ENCODE peak calls at places on chromosomes 6 and 20, in five cellular contexts. One of them, this sample, is unnamed.

GRCh38 chr6:155349129-155349528 is 34.8 kb upstream of the TFB1M start:
- DNase-seq in choroid plexus epithelial cell: peak; percentile 33
- DNase-seq in uterus: no peak
- DNase-seq in astrocyte of the spinal cord: peak; percentile 25
- DNase-seq in body of pancreas: no peak
- DNase-seq in this sample: peak; percentile 51

GRCh38 chr6:90109141-90109540 is 187.5 kb downstream of the BACH2 start:
- DNase-seq in choroid plexus epithelial cell: no peak
- DNase-seq in uterus: no peak
- DNase-seq in astrocyte of the spinal cord: no peak
- DNase-seq in body of pancreas: no peak
- DNase-seq in this sample: no peak

GRCh38 chr6:111865909-111866546 is 7.2 kb downstream of the FYN start:
- DNase-seq in choroid plexus epithelial cell: no peak
- DNase-seq in uterus: no peak
- DNase-seq in astrocyte of the spinal cord: no peak
- DNase-seq in body of pancreas: no peak
- DNase-seq in this sample: no peak

GRCh38 chr20:29689411-29690225 is 1567.8 kb upstream of the DEFB115 start:
- DNase-seq in choroid plexus epithelial cell: no peak
- DNase-seq in uterus: no peak
- DNase-seq in astrocyte of the spinal cord: no peak
- DNase-seq in body of pancreas: peak; percentile 16
- DNase-seq in this sample: peak; percentile 1

GRCh38 chr6:132161283-132161682 is 210.1 kb upstream of the CCN2 start:
- DNase-seq in choroid plexus epithelial cell: peak; percentile 86
- DNase-seq in uterus: no peak
- DNase-seq in astrocyte of the spinal cord: peak; percentile 63
- DNase-seq in body of pancreas: no peak
- DNase-seq in this sample: peak; percentile 64

GRCh38 chr6:57242505-57242904 is 20.4 kb upstream of the RAB23 start:
- DNase-seq in choroid plexus epithelial cell: peak; percentile 97
- DNase-seq in uterus: no peak
- DNase-seq in astrocyte of the spinal cord: peak; percentile 93
- DNase-seq in body of pancreas: no peak
- DNase-seq in this sample: peak; percentile 96

GRCh38 chr6:142838821-142839685 is 105.9 kb downstream of the HIVEP2 start:
- DNase-seq in choroid plexus epithelial cell: peak; percentile 52
- DNase-seq in uterus: no peak
- DNase-seq in astrocyte of the spinal cord: peak; percentile 53
- DNase-seq in body of pancreas: no peak
- DNase-seq in this sample: peak; percentile 76

GRCh38 chr6:84260926-84261325 is 33.5 kb upstream of the CEP162 start:
- DNase-seq in choroid plexus epithelial cell: no peak
- DNase-seq in uterus: no peak
- DNase-seq in astrocyte of the spinal cord: no peak
- DNase-seq in body of pancreas: no peak
- DNase-seq in this sample: peak; percentile 24

GRCh38 chr6:52650946-52651345 is 20.0 kb upstream of the TMEM14A start:
- DNase-seq in choroid plexus epithelial cell: peak; percentile 73
- DNase-seq in uterus: peak; percentile 33
- DNase-seq in astrocyte of the spinal cord: no peak
- DNase-seq in body of pancreas: no peak
- DNase-seq in this sample: peak; percentile 86

GRCh38 chr6:152453421-152453820 is 183.7 kb downstream of the SYNE1 start:
- DNase-seq in choroid plexus epithelial cell: no peak
- DNase-seq in uterus: no peak
- DNase-seq in astrocyte of the spinal cord: no peak
- DNase-seq in body of pancreas: no peak
- DNase-seq in this sample: no peak

GRCh38 chr6:112933947-112934346 is 586.8 kb downstream of the RFPL4B start:
- DNase-seq in choroid plexus epithelial cell: peak; percentile 38
- DNase-seq in uterus: no peak
- DNase-seq in astrocyte of the spinal cord: no peak
- DNase-seq in body of pancreas: no peak
- DNase-seq in this sample: peak; percentile 50

GRCh38 chr6:2579241-2579761 is 171.4 kb downstream of the MYLK4 start:
- DNase-seq in choroid plexus epithelial cell: peak; percentile 46
- DNase-seq in uterus: no peak
- DNase-seq in astrocyte of the spinal cord: no peak
- DNase-seq in body of pancreas: no peak
- DNase-seq in this sample: peak; percentile 49

GRCh38 chr6:81772741-81773140 is 20.3 kb upstream of the TENT5A start:
- DNase-seq in choroid plexus epithelial cell: peak; percentile 66
- DNase-seq in uterus: no peak
- DNase-seq in astrocyte of the spinal cord: peak; percentile 67
- DNase-seq in body of pancreas: no peak
- DNase-seq in this sample: peak; percentile 66

GRCh38 chr20:45496166-45496565 is 19.3 kb downstream of the SPINT3 start:
- DNase-seq in choroid plexus epithelial cell: no peak
- DNase-seq in uterus: no peak
- DNase-seq in astrocyte of the spinal cord: no peak
- DNase-seq in body of pancreas: no peak
- DNase-seq in this sample: no peak

GRCh38 chr6:148523051-148523450 is 180.4 kb downstream of the SASH1 start:
- DNase-seq in choroid plexus epithelial cell: peak; percentile 76
- DNase-seq in uterus: no peak
- DNase-seq in astrocyte of the spinal cord: peak; percentile 80
- DNase-seq in body of pancreas: no peak
- DNase-seq in this sample: peak; percentile 92

GRCh38 chr6:20751293-20751946 is 217.2 kb downstream of the CDKAL1 start:
- DNase-seq in choroid plexus epithelial cell: no peak
- DNase-seq in uterus: no peak
- DNase-seq in astrocyte of the spinal cord: no peak
- DNase-seq in body of pancreas: no peak
- DNase-seq in this sample: peak; percentile 40

GRCh38 chr6:1574083-1574761 is 35.5 kb upstream of the FOXC1 start:
- DNase-seq in choroid plexus epithelial cell: no peak
- DNase-seq in uterus: no peak
- DNase-seq in astrocyte of the spinal cord: no peak
- DNase-seq in body of pancreas: no peak
- DNase-seq in this sample: no peak

GRCh38 chr6:24524801-24525200 is 30.0 kb downstream of the ALDH5A1 start:
- DNase-seq in choroid plexus epithelial cell: peak; percentile 87
- DNase-seq in uterus: no peak
- DNase-seq in astrocyte of the spinal cord: peak; percentile 59
- DNase-seq in body of pancreas: no peak
- DNase-seq in this sample: peak; percentile 59

GRCh38 chr6:129353067-129353466 is 356.9 kb downstream of the ARHGAP18 start:
- DNase-seq in choroid plexus epithelial cell: no peak
- DNase-seq in uterus: no peak
- DNase-seq in astrocyte of the spinal cord: no peak
- DNase-seq in body of pancreas: peak; percentile 19
- DNase-seq in this sample: no peak

GRCh38 chr6:15061176-15061575 is 184.7 kb upstream of the JARID2 start:
- DNase-seq in choroid plexus epithelial cell: no peak
- DNase-seq in uterus: no peak
- DNase-seq in astrocyte of the spinal cord: no peak
- DNase-seq in body of pancreas: no peak
- DNase-seq in this sample: no peak

GRCh38 chr20:16747291-16747811 is 807 bp upstream of the OTOR start:
- DNase-seq in choroid plexus epithelial cell: no peak
- DNase-seq in uterus: no peak
- DNase-seq in astrocyte of the spinal cord: no peak
- DNase-seq in body of pancreas: no peak
- DNase-seq in this sample: no peak

GRCh38 chr6:127446356-127446755 is 12.8 kb downstream of the KIAA0408 start:
- DNase-seq in choroid plexus epithelial cell: peak; percentile 54
- DNase-seq in uterus: no peak
- DNase-seq in astrocyte of the spinal cord: no peak
- DNase-seq in body of pancreas: no peak
- DNase-seq in this sample: peak; percentile 74

GRCh38 chr20:61958773-61959172 is 106.9 kb downstream of the TAF4 start:
- DNase-seq in choroid plexus epithelial cell: no peak
- DNase-seq in uterus: no peak
- DNase-seq in astrocyte of the spinal cord: no peak
- DNase-seq in body of pancreas: peak; percentile 4
- DNase-seq in this sample: no peak

GRCh38 chr6:5172057-5172683 is 87.0 kb downstream of the PPP1R3G start:
- DNase-seq in choroid plexus epithelial cell: no peak
- DNase-seq in uterus: no peak
- DNase-seq in astrocyte of the spinal cord: no peak
- DNase-seq in body of pancreas: no peak
- DNase-seq in this sample: no peak

GRCh38 chr6:28980797-28981390 is 24.2 kb downstream of the ZNF311 start:
- DNase-seq in choroid plexus epithelial cell: peak; percentile 90
- DNase-seq in uterus: peak; percentile 74
- DNase-seq in astrocyte of the spinal cord: peak; percentile 89
- DNase-seq in body of pancreas: peak; percentile 50
- DNase-seq in this sample: peak; percentile 82

GRCh38 chr6:1598886-1599285 is 10.8 kb upstream of the FOXC1 start:
- DNase-seq in choroid plexus epithelial cell: no peak
- DNase-seq in uterus: no peak
- DNase-seq in astrocyte of the spinal cord: no peak
- DNase-seq in body of pancreas: no peak
- DNase-seq in this sample: no peak

GRCh38 chr6:6723792-6724318 is 135.3 kb downstream of the LY86 start:
- DNase-seq in choroid plexus epithelial cell: no peak
- DNase-seq in uterus: peak; percentile 39
- DNase-seq in astrocyte of the spinal cord: no peak
- DNase-seq in body of pancreas: no peak
- DNase-seq in this sample: peak; percentile 9

GRCh38 chr20:33076662-33077398 is 2.6 kb upstream of the BPIFB4 start:
- DNase-seq in choroid plexus epithelial cell: peak; percentile 9
- DNase-seq in uterus: no peak
- DNase-seq in astrocyte of the spinal cord: no peak
- DNase-seq in body of pancreas: no peak
- DNase-seq in this sample: no peak

DNA sequence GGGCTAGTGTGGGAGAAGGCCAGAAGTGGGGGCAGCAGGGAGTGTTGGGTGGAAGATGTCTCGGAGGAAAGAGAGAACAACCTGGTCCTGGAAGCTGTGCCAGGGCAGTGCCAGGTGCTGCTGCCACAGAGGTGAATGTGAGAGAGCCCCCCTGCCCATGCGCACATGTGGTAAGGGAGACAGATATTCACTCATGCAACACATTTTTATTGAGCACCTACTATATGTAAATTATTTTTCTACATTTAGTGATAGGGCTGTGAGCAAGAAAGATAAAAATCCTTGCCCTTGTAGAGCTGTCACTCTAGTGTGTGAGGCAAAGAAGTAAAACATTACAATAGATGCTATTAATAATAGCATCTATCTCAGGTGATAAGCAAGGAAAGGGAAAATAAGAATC is 471 bp downstream of the CLPSL1 start:
- DNase-seq in choroid plexus epithelial cell: no peak
- DNase-seq in uterus: no peak
- DNase-seq in astrocyte of the spinal cord: no peak
- DNase-seq in body of pancreas: no peak
- DNase-seq in this sample: no peak
- TF ChIP-seq CTCF in choroid plexus epithelial cell: no peak
- TF ChIP-seq CTCF in uterus: no peak
- TF ChIP-seq CTCF in astrocyte of the spinal cord: no peak
- TF ChIP-seq CTCF in body of pancreas: no peak
- TF ChIP-seq CTCF in this sample: no peak

GRCh38 chr20:1619861-1620444 is at the start of gene SIRPB1:
- DNase-seq in choroid plexus epithelial cell: no peak
- DNase-seq in uterus: no peak
- DNase-seq in astrocyte of the spinal cord: no peak
- DNase-seq in body of pancreas: no peak
- DNase-seq in this sample: no peak
- H3K4me3 ChIP-seq in choroid plexus epithelial cell: no peak within 1 kb of the TSS
- H3K4me3 ChIP-seq in uterus: no peak within 1 kb of the TSS
- H3K4me3 ChIP-seq in astrocyte of the spinal cord: no peak within 1 kb of the TSS
- H3K4me3 ChIP-seq in body of pancreas: no peak within 1 kb of the TSS
- H3K4me3 ChIP-seq in this sample: no peak within 1 kb of the TSS

GRCh38 chr6:62035952-62036351 is 250.1 kb downstream of the KHDRBS2 start:
- DNase-seq in choroid plexus epithelial cell: no peak
- DNase-seq in uterus: no peak
- DNase-seq in astrocyte of the spinal cord: no peak
- DNase-seq in body of pancreas: no peak
- DNase-seq in this sample: no peak
- TF ChIP-seq CTCF in choroid plexus epithelial cell: no peak
- TF ChIP-seq CTCF in uterus: no peak
- TF ChIP-seq CTCF in astrocyte of the spinal cord: no peak
- TF ChIP-seq CTCF in body of pancreas: no peak
- TF ChIP-seq CTCF in this sample: no peak

GRCh38 chr20:53702617-53703016 is 109.0 kb upstream of the ZNF217 start:
- DNase-seq in choroid plexus epithelial cell: no peak
- DNase-seq in uterus: no peak
- DNase-seq in astrocyte of the spinal cord: no peak
- DNase-seq in body of pancreas: no peak
- DNase-seq in this sample: no peak

GRCh38 chr20:53706511-53707031 is 112.9 kb upstream of the ZNF217 start:
- DNase-seq in choroid plexus epithelial cell: peak; percentile 58
- DNase-seq in uterus: no peak
- DNase-seq in astrocyte of the spinal cord: peak; percentile 47
- DNase-seq in body of pancreas: no peak
- DNase-seq in this sample: no peak

GRCh38 chr20:53708129-53708968 is 114.7 kb upstream of the ZNF217 start:
- DNase-seq in choroid plexus epithelial cell: peak; percentile 43
- DNase-seq in uterus: no peak
- DNase-seq in astrocyte of the spinal cord: peak; percentile 91
- DNase-seq in body of pancreas: no peak
- DNase-seq in this sample: peak; percentile 64

GRCh38 chr20:53707341-53708102 is 113.9 kb upstream of the ZNF217 start:
- DNase-seq in choroid plexus epithelial cell: peak; percentile 42
- DNase-seq in uterus: no peak
- DNase-seq in astrocyte of the spinal cord: peak; percentile 59
- DNase-seq in body of pancreas: no peak
- DNase-seq in this sample: peak; percentile 71

DNA sequence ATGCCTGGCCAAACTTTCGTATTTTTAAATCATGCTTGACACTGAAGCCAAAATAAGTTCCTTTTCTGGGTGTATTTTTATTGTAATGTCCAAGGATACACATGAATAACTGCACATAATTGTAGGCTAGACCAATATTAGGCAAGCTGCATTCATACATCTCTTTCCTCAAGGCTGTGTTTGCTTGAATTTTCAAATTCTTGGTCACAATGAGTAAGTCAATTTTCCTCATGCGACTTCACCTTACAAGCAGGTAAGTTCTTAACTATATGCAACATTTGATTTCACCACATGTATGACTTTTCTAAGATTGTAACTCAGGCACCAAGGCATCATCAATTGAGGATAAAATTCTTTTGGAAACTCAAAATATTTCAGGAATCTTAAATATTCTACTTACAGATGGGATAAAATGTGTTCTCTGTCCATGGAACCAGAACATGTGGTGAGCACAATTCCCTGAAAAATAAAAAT is 112.4 kb upstream of the ZNF217 start:
- DNase-seq in choroid plexus epithelial cell: no peak
- DNase-seq in uterus: no peak
- DNase-seq in astrocyte of the spinal cord: peak; percentile 26
- DNase-seq in body of pancreas: no peak
- DNase-seq in this sample: no peak
- H3K4me3 ChIP-seq in choroid plexus epithelial cell: no peak overlapping the region
- H3K4me3 ChIP-seq in uterus: no peak overlapping the region
- H3K4me3 ChIP-seq in astrocyte of the spinal cord: no peak overlapping the region
- H3K4me3 ChIP-seq in body of pancreas: no peak overlapping the region
- H3K4me3 ChIP-seq in this sample: no peak overlapping the region

DNA sequence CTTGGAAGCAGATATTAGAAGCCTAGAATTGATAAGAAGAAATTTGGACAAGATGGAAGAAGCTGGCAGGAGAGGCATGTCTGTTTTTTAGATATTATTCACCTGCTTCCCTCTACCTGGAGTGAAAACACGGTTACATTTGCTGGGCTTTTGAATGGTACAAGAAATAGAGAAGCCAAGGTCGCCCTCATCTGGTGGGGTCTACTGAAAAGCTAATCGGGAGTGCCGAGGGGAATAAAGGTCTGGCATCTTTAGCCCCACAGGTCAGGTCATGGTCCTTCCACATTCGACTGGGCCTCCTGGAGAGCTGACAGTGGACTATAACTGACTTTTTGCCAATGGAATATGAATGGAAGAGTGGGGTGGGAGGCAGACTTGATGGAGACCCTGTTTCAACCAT is 4.6 kb upstream of the C2 start:
- DNase-seq in choroid plexus epithelial cell: no peak
- DNase-seq in uterus: peak; percentile 52
- DNase-seq in astrocyte of the spinal cord: no peak
- DNase-seq in body of pancreas: no peak
- DNase-seq in this sample: peak; percentile 29
- TF ChIP-seq CTCF in choroid plexus epithelial cell: peak; percentile 35
- TF ChIP-seq CTCF in uterus: peak; percentile 40
- TF ChIP-seq CTCF in astrocyte of the spinal cord: no peak
- TF ChIP-seq CTCF in body of pancreas: peak; percentile 28
- TF ChIP-seq CTCF in this sample: peak; percentile 17

This sample was measured in fibroblast of mammary gland.